ENCODE peak calls at places on chromosomes 13 and 19, in nine cellular contexts. J, E, Q, V, L, I, D, B and O are unnamed samples.

GRCh38 chr13:46388308-46388707 is 1.3 kb upstream of the RUBCNL start:
- DNase-seq in J (no peak), E (no peak), Q (no peak), V (no peak), L (no peak), I (no peak), D (no peak), B (no peak), O (no peak)

GRCh38 chr19:45306522-45307027 is 16.1 kb downstream of the CKM start:
- DNase-seq in J (no peak), E (no peak), Q (no peak), V (peak), L (no peak), I (peak), D (no peak), B (no peak), O (no peak)

GRCh38 chr19:46426035-46426505 is 2.7 kb downstream of the PNMA8C start:
- DNase-seq in J (no peak), E (no peak), Q (no peak), V (no peak), L (no peak), I (no peak), D (no peak), B (no peak), O (no peak)

GRCh38 chr13:112742583-112742982 is 52.7 kb downstream of the ATP11A start:
- DNase-seq in J (no peak), E (no peak), Q (no peak), V (no peak), L (no peak), I (no peak), D (no peak), B (no peak), O (no peak)

GRCh38 chr19:46288896-46289588 is 7.8 kb upstream of the HIF3A start:
- DNase-seq in J (no peak), E (no peak), Q (no peak), V (peak), L (peak), I (no peak), D (no peak), B (peak), O (peak)

GRCh38 chr13:97432232-97432916 is 1.6 kb upstream of the RAP2A start:
- DNase-seq in J (no peak), E (no peak), Q (no peak), V (no peak), L (no peak), I (no peak), D (no peak), B (no peak), O (no peak)

GRCh38 chr19:44684892-44685847 is 13.8 kb upstream of the CEACAM16 start:
- DNase-seq in J (no peak), E (peak), Q (no peak), V (peak), L (peak), I (no peak), D (peak), B (peak), O (peak)

GRCh38 chr13:70098669-70099068 is 9.0 kb upstream of the ATXN8OS start:
- DNase-seq in J (no peak), E (no peak), Q (no peak), V (no peak), L (peak), I (no peak), D (no peak), B (no peak), O (no peak)

GRCh38 chr13:59409651-59410200 is 754.0 kb downstream of the DIAPH3 start:
- DNase-seq in J (no peak), E (no peak), Q (no peak), V (no peak), L (no peak), I (no peak), D (no peak), B (no peak), O (no peak)

GRCh38 chr13:27406178-27406939 is 18.1 kb upstream of the GTF3A start:
- DNase-seq in J (peak), E (peak), Q (no peak), V (peak), L (peak), I (no peak), D (no peak), B (no peak), O (no peak)

GRCh38 chr13:74438911-74439310 is 304.7 kb upstream of the KLF12 start:
- DNase-seq in J (no peak), E (no peak), Q (no peak), V (no peak), L (no peak), I (no peak), D (no peak), B (no peak), O (no peak)

GRCh38 chr13:50230365-50230978 is 215.2 kb downstream of the KCNRG start:
- DNase-seq in J (no peak), E (no peak), Q (no peak), V (no peak), L (peak), I (no peak), D (no peak), B (no peak), O (no peak)

GRCh38 chr13:91058066-91058465 is 289.4 kb upstream of the MIR17HG start:
- DNase-seq in J (no peak), E (no peak), Q (no peak), V (no peak), L (peak), I (no peak), D (peak), B (no peak), O (no peak)

GRCh38 chr13:62931901-62932883 is 1516.5 kb upstream of the PCDH20 start:
- DNase-seq in J (no peak), E (no peak), Q (no peak), V (no peak), L (peak), I (no peak), D (no peak), B (no peak), O (no peak)

GRCh38 chr19:19539738-19540703 is 2.0 kb downstream of the CILP2 start:
- DNase-seq in J (peak), E (no peak), Q (peak), V (peak), L (peak), I (peak), D (no peak), B (peak), O (no peak)

GRCh38 chr19:35738021-35738886 is 4.0 kb downstream of the IGFLR1 start:
- DNase-seq in J (no peak), E (no peak), Q (peak), V (no peak), L (no peak), I (no peak), D (no peak), B (no peak), O (no peak)

GRCh38 chr13:62678039-62678438 is 1262.4 kb upstream of the PCDH20 start:
- DNase-seq in J (no peak), E (no peak), Q (no peak), V (no peak), L (no peak), I (no peak), D (no peak), B (no peak), O (no peak)

GRCh38 chr19:22616659-22617058 is 17.5 kb upstream of the ZNF492 start:
- DNase-seq in J (no peak), E (no peak), Q (no peak), V (no peak), L (no peak), I (no peak), D (no peak), B (no peak), O (no peak)

GRCh38 chr19:16608290-16608704 is 19.7 kb downstream of the MED26 start:
- DNase-seq in J (no peak), E (no peak), Q (no peak), V (no peak), L (peak), I (peak), D (no peak), B (peak), O (peak)

GRCh38 chr13:59086147-59086546 is 1077.6 kb downstream of the DIAPH3 start:
- DNase-seq in J (no peak), E (no peak), Q (no peak), V (no peak), L (peak), I (no peak), D (no peak), B (no peak), O (no peak)

GRCh38 chr19:11196406-11197287 is 698 bp downstream of the KANK2 start:
- DNase-seq in J (no peak), E (no peak), Q (peak), V (peak), L (peak), I (no peak), D (no peak), B (peak), O (no peak)

GRCh38 chr13:38960175-38960574 is 30.5 kb downstream of the STOML3 start:
- DNase-seq in J (no peak), E (no peak), Q (no peak), V (no peak), L (no peak), I (no peak), D (no peak), B (no peak), O (no peak)

GRCh38 chr13:106533101-106533939 is 2.1 kb downstream of the EFNB2 start:
- DNase-seq in J (no peak), E (no peak), Q (peak), V (no peak), L (peak), I (peak), D (peak), B (peak), O (peak)

GRCh38 chr19:31943305-31943704 is 402.1 kb upstream of the ZNF507 start:
- DNase-seq in J (no peak), E (no peak), Q (no peak), V (no peak), L (no peak), I (no peak), D (peak), B (no peak), O (no peak)

GRCh38 chr19:46147791-46148288 is at the start of gene IGFL2:
- DNase-seq in J (no peak), E (no peak), Q (no peak), V (no peak), L (peak), I (no peak), D (no peak), B (no peak), O (no peak)

GRCh38 chr19:33393286-33394005 is 19.9 kb downstream of the CEBPG start:
- DNase-seq in J (no peak), E (no peak), Q (peak), V (no peak), L (no peak), I (no peak), D (no peak), B (no peak), O (peak)

GRCh38 chr19:18742838-18743237 is 48.3 kb downstream of the COMP start:
- DNase-seq in J (no peak), E (no peak), Q (no peak), V (no peak), L (no peak), I (no peak), D (no peak), B (no peak), O (no peak)

GRCh38 chr13:77595166-77595810 is 59.8 kb downstream of the SCEL start:
- DNase-seq in J (no peak), E (no peak), Q (no peak), V (no peak), L (no peak), I (no peak), D (no peak), B (no peak), O (no peak)

DNA sequence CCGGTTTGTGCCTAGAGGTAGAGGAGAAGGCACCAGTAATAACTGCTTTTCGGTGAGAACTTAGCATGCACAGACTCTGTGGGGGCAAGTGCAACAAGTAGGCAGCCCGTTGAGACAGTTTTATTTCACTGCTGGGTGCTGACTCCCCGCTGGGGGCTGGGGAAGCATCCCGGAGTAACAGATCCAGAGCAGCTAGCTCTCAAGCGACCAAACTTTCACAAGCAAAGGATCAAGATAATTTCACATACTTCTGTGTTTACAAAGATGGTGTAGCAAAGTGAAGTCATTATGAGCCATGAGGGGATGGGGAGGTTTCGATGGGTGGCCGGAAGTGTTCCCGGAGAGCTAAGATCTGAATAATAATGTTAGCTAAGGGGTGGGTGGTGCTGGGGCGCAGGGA is 2.8 kb downstream of the NACC1 start:
- DNase-seq in J (no peak), E (no peak), Q (no peak), V (no peak), L (peak), I (no peak), D (no peak), B (no peak), O (no peak)
- H3K4me3 ChIP-seq in J (no peak), E (no peak), Q (no peak), V (no peak), L (peak), I (no peak), D (no peak), B (no peak), O (no peak)

GRCh38 chr19:48446579-48446978 is 796 bp downstream of the GRWD1 start:
- DNase-seq in J (no peak), E (no peak), Q (no peak), V (no peak), L (no peak), I (no peak), D (no peak), B (no peak), O (no peak)
- H3K4me3 ChIP-seq in J (peak), E (peak), Q (peak), V (peak), L (peak), I (peak), D (peak), B (peak), O (peak)

GRCh38 chr19:1789282-1790020 is 22.6 kb downstream of the ATP8B3 start:
- DNase-seq in J (no peak), E (no peak), Q (no peak), V (no peak), L (no peak), I (no peak), D (no peak), B (no peak), O (no peak)
- H3K4me3 ChIP-seq in J (no peak), E (no peak), Q (no peak), V (no peak), L (no peak), I (no peak), D (no peak), B (no peak), O (no peak)

GRCh38 chr13:103537616-103538015 is 471.4 kb upstream of the SLC10A2 start:
- DNase-seq in J (no peak), E (no peak), Q (no peak), V (no peak), L (no peak), I (no peak), D (no peak), B (no peak), O (no peak)

GRCh38 chr13:103540394-103540793 is 474.2 kb upstream of the SLC10A2 start:
- DNase-seq in J (no peak), E (no peak), Q (no peak), V (no peak), L (no peak), I (no peak), D (no peak), B (no peak), O (no peak)

GRCh38 chr13:103539721-103540120 is 473.5 kb upstream of the SLC10A2 start:
- DNase-seq in J (no peak), E (no peak), Q (no peak), V (no peak), L (no peak), I (no peak), D (no peak), B (no peak), O (no peak)

GRCh38 chr13:103542648-103543047 is 476.4 kb upstream of the SLC10A2 start:
- DNase-seq in J (no peak), E (no peak), Q (no peak), V (no peak), L (no peak), I (no peak), D (no peak), B (no peak), O (no peak)

DNA sequence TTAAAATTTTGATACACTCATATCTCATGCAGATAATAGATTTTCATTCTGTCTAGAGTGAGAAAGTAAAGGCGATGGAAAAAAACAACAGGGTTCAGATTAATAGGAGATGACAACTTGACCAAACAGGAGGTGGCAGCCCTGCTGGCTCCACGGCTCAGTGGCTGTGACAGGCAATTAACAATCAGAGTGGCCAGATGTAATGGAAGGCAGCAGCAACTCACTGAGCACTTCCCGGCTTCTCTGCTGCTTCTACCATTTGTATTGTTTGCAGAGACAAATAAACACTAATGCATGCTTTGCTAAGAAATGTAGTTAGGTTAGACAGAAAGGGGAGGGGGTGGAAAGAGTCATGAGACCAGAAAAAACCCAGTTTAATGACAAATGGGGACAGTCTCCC is 473.0 kb upstream of the SLC10A2 start:
- DNase-seq in J (no peak), E (no peak), Q (no peak), V (no peak), L (no peak), I (no peak), D (peak), B (no peak), O (no peak)
- H3K4me3 ChIP-seq in J (no peak), E (no peak), Q (no peak), V (no peak), L (no peak), I (no peak), D (no peak), B (no peak), O (no peak)

DNA sequence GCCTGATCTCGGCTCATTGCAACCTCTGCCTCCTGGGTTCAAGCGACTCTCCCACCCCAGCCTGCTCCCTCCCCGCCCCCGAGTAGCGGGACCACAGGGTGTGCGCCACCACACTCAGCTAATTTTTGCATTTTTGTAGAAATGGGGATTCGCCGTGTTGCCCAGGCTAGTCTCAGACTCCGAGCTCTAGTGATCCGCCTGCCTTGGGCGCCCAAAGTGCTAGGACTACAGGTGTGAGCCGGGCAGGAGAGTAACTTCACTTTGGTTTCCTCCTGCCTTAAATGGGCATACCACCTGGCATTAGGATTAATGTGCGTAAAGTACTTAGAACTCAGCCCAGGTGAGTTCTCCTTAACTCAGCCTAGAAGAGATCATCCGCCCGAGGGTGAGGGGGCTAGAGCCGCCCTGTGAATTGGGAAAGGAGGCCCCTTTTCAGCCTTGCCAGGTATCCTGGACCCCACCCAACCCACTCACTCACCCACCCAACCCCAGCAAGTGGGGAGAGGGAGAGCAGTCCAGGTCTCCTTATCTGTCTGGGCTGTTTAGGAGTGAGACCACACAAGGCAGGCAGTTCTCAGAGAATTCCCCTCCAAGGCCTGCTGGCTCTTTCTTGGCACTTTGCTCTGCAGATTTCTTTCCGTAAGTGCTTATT is 1.3 kb upstream of the ZFP36 start:
- DNase-seq in J (no peak), E (no peak), Q (no peak), V (no peak), L (no peak), I (no peak), D (no peak), B (peak), O (no peak)
- H3K4me3 ChIP-seq in J (peak), E (no peak), Q (no peak), V (no peak), L (no peak), I (no peak), D (no peak), B (no peak), O (peak)

GRCh38 chr19:15112385-15112784 is 5.2 kb downstream of the SYDE1 start:
- DNase-seq in J (no peak), E (no peak), Q (peak), V (peak), L (no peak), I (no peak), D (no peak), B (no peak), O (no peak)
- H3K4me3 ChIP-seq in J (no peak), E (no peak), Q (no peak), V (no peak), L (no peak), I (no peak), D (peak), B (no peak), O (no peak)

GRCh38 chr13:79226938-79227337 is 179.1 kb downstream of the RBM26 start:
- DNase-seq in J (no peak), E (no peak), Q (no peak), V (no peak), L (no peak), I (no peak), D (no peak), B (no peak), O (no peak)

GRCh38 chr13:79225487-79226232 is 180.4 kb downstream of the RBM26 start:
- DNase-seq in J (no peak), E (no peak), Q (no peak), V (no peak), L (peak), I (no peak), D (no peak), B (no peak), O (no peak)

GRCh38 chr13:79228972-79229371 is 177.1 kb downstream of the RBM26 start:
- DNase-seq in J (no peak), E (no peak), Q (no peak), V (no peak), L (no peak), I (no peak), D (no peak), B (no peak), O (no peak)

GRCh38 chr13:79226250-79226649 is 179.8 kb downstream of the RBM26 start:
- DNase-seq in J (no peak), E (no peak), Q (no peak), V (no peak), L (no peak), I (no peak), D (no peak), B (no peak), O (no peak)

DNA sequence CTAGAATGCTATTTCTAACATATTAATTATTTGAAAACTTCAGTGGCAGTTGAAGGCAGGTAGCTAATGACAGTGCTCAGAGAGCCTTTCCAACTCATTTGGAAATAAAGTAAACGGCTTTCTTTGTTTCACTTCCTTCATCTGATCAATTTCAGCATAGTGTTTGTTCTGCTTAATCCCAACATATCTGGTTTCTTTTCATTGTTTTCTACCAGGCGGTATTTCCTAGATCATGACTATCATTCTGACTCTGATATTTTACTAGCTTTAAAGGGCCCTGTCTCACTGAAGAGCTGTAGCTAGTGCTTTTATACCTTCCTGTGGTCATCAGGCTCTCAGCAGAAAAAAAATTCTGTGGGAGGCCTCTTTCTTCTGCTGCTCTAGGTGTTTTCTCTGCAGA is 178.6 kb downstream of the RBM26 start:
- DNase-seq in J (no peak), E (no peak), Q (no peak), V (no peak), L (no peak), I (no peak), D (no peak), B (no peak), O (no peak)
- H3K4me3 ChIP-seq in J (no peak), E (no peak), Q (no peak), V (no peak), L (no peak), I (no peak), D (no peak), B (no peak), O (no peak)